ENCODE peak calls at places on chromosomes 4 and X, in ten cellular contexts. N is HFFc6; Y is type B pancreatic cell; H is ascending aorta; S is cardiac muscle cell; R is endodermal cell; Z is CD8-positive, alpha-beta T cell; X is epithelial cell of esophagus; P is OCI-LY7; L is uterus. C is an unnamed sample.
A peak's percentile ranks its signal among the peaks of the same experiment; 100 is the strongest.

GRCh38 chr4:83890231-83890630 is 354.3 kb downstream of the GPAT3 start:
- DNase-seq in N (peak; percentile 33), Y (no peak), H (no peak), S (no peak), R (no peak), Z (no peak), X (peak; percentile 40), P (no peak), L (no peak), C (no peak)

GRCh38 chrX:15292861-15293260 is 22.6 kb downstream of the ASB11 start:
- DNase-seq in N (peak; percentile 12), Y (no peak), H (no peak), S (no peak), R (no peak), Z (no peak), X (peak; percentile 5), P (no peak), L (no peak), C (no peak)

GRCh38 chr4:46266106-46266505 is 123.8 kb downstream of the GABRA2 start:
- DNase-seq in N (no peak), Y (no peak), H (no peak), S (no peak), R (no peak), Z (no peak), X (no peak), P (no peak), L (no peak), C (no peak)

GRCh38 chr4:20251796-20252655 is at the start of gene SLIT2:
- DNase-seq in N (peak; percentile 79), Y (peak; percentile 93), H (peak; percentile 93), S (peak; percentile 90), R (peak; percentile 96), Z (no peak), X (peak; percentile 80), P (no peak), L (peak; percentile 90), C (peak; percentile 68)

GRCh38 chr4:126241631-126242030 is 926.9 kb downstream of the FAT4 start:
- DNase-seq in N (no peak), Y (no peak), H (no peak), S (peak; percentile 10), R (no peak), Z (no peak), X (no peak), P (no peak), L (no peak), C (no peak)

GRCh38 chr4:48578132-48578964 is 88.3 kb downstream of the ZAR1 start:
- DNase-seq in N (peak; percentile 70), Y (no peak), H (peak; percentile 77), S (peak; percentile 87), R (peak; percentile 77), Z (peak; percentile 46), X (peak; percentile 78), P (peak; percentile 72), L (peak; percentile 66), C (peak; percentile 44)

GRCh38 chr4:119707336-119707735 is 78.7 kb upstream of the PDE5A start:
- DNase-seq in N (no peak), Y (no peak), H (no peak), S (no peak), R (no peak), Z (no peak), X (no peak), P (no peak), L (no peak), C (no peak)

GRCh38 chrX:109847257-109848187 is 114.5 kb upstream of the ACSL4 start:
- DNase-seq in N (peak; percentile 81), Y (no peak), H (no peak), S (peak; percentile 94), R (no peak), Z (no peak), X (peak; percentile 86), P (no peak), L (peak; percentile 37), C (no peak)

GRCh38 chr4:155828628-155829027 is 37.4 kb downstream of the ASIC5 start:
- DNase-seq in N (no peak), Y (no peak), H (no peak), S (no peak), R (no peak), Z (no peak), X (no peak), P (no peak), L (no peak), C (no peak)

GRCh38 chr4:57442834-57443291 is 332.7 kb upstream of the IGFBP7 start:
- DNase-seq in N (peak; percentile 9), Y (no peak), H (no peak), S (peak; percentile 40), R (peak; percentile 93), Z (no peak), X (peak; percentile 64), P (peak; percentile 30), L (no peak), C (no peak)

GRCh38 chrX:24014388-24015018 is 12.5 kb downstream of the KLHL15 start:
- DNase-seq in N (no peak), Y (no peak), H (no peak), S (no peak), R (no peak), Z (no peak), X (no peak), P (no peak), L (no peak), C (no peak)

GRCh38 chr4:38990241-38990640 is 42.0 kb downstream of the TMEM156 start:
- DNase-seq in N (no peak), Y (no peak), H (no peak), S (no peak), R (no peak), Z (no peak), X (no peak), P (no peak), L (no peak), C (no peak)

GRCh38 chrX:149198980-149199732 is 305.9 kb downstream of the IDS start:
- DNase-seq in N (no peak), Y (no peak), H (no peak), S (no peak), R (no peak), Z (no peak), X (no peak), P (no peak), L (no peak), C (no peak)

GRCh38 chrX:45714864-45715263 is 514.2 kb upstream of the DIPK2B start:
- DNase-seq in N (peak; percentile 71), Y (no peak), H (peak; percentile 69), S (peak; percentile 46), R (no peak), Z (no peak), X (peak; percentile 66), P (no peak), L (peak; percentile 22), C (no peak)

DNA sequence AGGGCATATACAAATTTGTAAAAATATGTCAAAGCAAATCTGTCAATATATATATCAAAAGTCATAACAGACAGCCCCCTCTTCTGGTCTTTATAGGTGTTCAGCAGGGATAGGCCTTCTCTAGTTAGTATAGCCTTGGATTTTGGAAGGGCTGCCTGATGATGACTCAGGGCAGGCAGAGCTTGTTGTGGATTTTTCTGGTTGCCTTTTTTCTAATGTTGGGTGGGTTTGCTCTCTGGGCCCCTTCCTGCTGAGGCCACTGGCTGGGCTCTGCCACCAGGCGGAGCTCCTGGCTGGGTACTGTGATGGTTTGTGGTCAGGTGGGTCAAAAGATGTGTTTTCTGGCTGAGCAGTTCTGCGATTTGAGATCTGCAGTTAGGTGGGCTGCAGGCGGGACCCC is 294.2 kb downstream of the GRIA2 start:
- DNase-seq in N (no peak), Y (no peak), H (no peak), S (no peak), R (peak; percentile 88), Z (no peak), X (peak; percentile 4), P (no peak), L (no peak), C (no peak)
- TF ChIP-seq CTCF in N (no peak), Y (peak; percentile 51), H (no peak), S (peak; percentile 8), R (peak; percentile 91), Z (no peak), X (peak; percentile 38), P (no peak), L (no peak), C (no peak)

DNA sequence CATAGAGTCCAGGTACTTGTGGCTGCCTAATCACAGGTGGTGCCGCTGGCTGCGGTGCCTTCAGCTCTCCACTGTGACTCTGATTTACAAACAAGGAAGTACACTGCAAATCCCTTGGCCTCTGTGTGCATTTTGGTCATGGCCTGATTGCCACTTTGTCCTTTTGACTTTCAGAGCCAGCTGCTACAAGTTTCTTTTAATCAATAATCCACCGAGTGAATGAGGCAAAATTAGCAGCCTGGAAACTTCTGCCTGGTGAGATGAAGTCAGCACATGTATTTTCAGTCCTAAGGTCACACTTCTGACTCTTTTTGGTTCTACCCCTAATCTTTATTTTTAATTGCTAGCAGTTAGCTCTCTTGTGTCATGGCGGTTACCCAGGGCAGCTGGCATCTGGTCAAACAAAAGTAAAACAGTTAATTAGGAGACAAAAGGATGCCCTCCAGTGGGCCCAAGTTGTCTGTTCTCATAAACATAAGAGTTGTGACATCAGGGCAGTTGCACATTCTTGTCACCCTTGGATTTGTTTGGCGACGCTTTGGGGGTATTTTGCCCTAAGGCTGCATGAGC is 62.3 kb upstream of the LNX1 start:
- DNase-seq in N (peak; percentile 30), Y (no peak), H (no peak), S (peak; percentile 41), R (no peak), Z (no peak), X (peak; percentile 12), P (peak; percentile 23), L (no peak), C (no peak)
- TF ChIP-seq CTCF in N (peak; percentile 49), Y (no peak), H (no peak), S (no peak), R (no peak), Z (no peak), X (no peak), P (no peak), L (no peak), C (no peak)

GRCh38 chr4:89357346-89357745 is 49.7 kb upstream of the GPRIN3 start:
- DNase-seq in N (no peak), Y (no peak), H (no peak), S (no peak), R (no peak), Z (no peak), X (no peak), P (no peak), L (no peak), C (no peak)
- TF ChIP-seq CTCF in N (no peak), Y (no peak), H (no peak), S (no peak), R (no peak), Z (no peak), X (no peak), P (no peak), L (no peak), C (no peak)

GRCh38 chr4:183675625-183676024 is 16.5 kb downstream of the TRAPPC11 start:
- DNase-seq in N (no peak), Y (no peak), H (no peak), S (no peak), R (no peak), Z (no peak), X (no peak), P (no peak), L (no peak), C (no peak)

GRCh38 chr4:183670251-183670650 is 11.2 kb downstream of the TRAPPC11 start:
- DNase-seq in N (no peak), Y (no peak), H (no peak), S (no peak), R (no peak), Z (no peak), X (no peak), P (no peak), L (no peak), C (no peak)

DNA sequence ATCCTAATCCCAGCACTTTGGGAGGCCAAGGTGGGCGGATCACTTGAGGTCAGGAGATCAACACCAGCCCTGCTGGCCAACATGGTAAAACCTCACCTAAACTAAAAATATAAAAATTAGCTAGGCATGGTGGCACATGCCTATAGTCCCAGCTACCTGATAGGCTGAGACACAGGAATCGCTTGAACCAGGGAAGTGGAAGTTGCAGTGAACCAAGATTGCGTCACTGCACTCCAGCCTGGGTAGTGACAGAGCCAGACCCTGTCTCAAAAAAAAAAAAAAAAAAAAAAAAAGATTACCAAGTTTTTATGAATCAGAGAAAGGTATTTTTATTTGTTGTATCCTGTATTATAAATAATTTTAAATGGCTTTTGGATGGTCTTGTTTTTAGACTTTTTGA is 15.1 kb downstream of the TRAPPC11 start:
- DNase-seq in N (no peak), Y (no peak), H (no peak), S (peak; percentile 7), R (no peak), Z (no peak), X (no peak), P (no peak), L (no peak), C (no peak)
- TF ChIP-seq CTCF in N (no peak), Y (no peak), H (no peak), S (no peak), R (peak; percentile 23), Z (no peak), X (no peak), P (no peak), L (no peak), C (no peak)

C was measured in omental fat pad.